ENCODE peak calls at places on chromosomes 3 and 15, in eight cellular contexts. X is HFF-Myc, A is hepatocyte, K is colonic mucosa, V is GM13977, O is thoracic aorta, R is astrocyte of the spinal cord, G is WTC11. P is an unnamed sample.

GRCh38 chr15:100910556-100910955 is 8.6 kb upstream of the LRRK1 start:
- DNase-seq in R (no peak), G (no peak), V (no peak), A (no peak), K (no peak), X (no peak), O (no peak), P (no peak)

GRCh38 chr3:21825684-21826083 is 74.7 kb upstream of the ZNF385D start:
- DNase-seq in X (no peak), A (no peak), K (no peak), R (no peak), O (no peak), V (no peak), G (no peak), P (no peak)

GRCh38 chr3:102180291-102180931 is 254.4 kb upstream of the ZPLD1 start:
- DNase-seq in V (no peak), O (no peak), R (peak), A (peak), X (no peak), G (no peak), K (no peak), P (no peak)

GRCh38 chr3:120129718-120130117 is 35.5 kb upstream of the GSK3B start:
- DNase-seq in K (no peak), X (no peak), G (no peak), O (no peak), V (no peak), R (peak), A (no peak), P (no peak)

GRCh38 chr15:73389971-73390544 is 21.3 kb upstream of the HCN4 start:
- DNase-seq in V (no peak), O (no peak), R (no peak), K (peak), X (no peak), G (no peak), A (no peak), P (no peak)

GRCh38 chr3:171851685-171852084 is 8.5 kb downstream of the TMEM212 start:
- DNase-seq in G (no peak), R (peak), K (no peak), X (no peak), A (peak), V (no peak), O (no peak), P (no peak)

GRCh38 chr15:58457466-58457965 is 25.7 kb downstream of the LIPC start:
- DNase-seq in G (no peak), O (no peak), V (peak), K (no peak), X (peak), R (peak), A (no peak), P (no peak)

GRCh38 chr3:152390647-152391046 is 121.9 kb downstream of the MBNL1 start:
- DNase-seq in V (no peak), O (no peak), G (no peak), K (no peak), R (no peak), X (no peak), A (no peak), P (no peak)

GRCh38 chr15:45180201-45180600 is 7.6 kb downstream of the SHF start:
- DNase-seq in K (no peak), R (peak), A (no peak), X (no peak), G (no peak), O (no peak), V (no peak), P (peak)

GRCh38 chr15:32853667-32854066 is 135.9 kb downstream of the GREM1 start:
- DNase-seq in G (no peak), K (no peak), A (no peak), X (no peak), O (no peak), R (no peak), V (no peak), P (no peak)

GRCh38 chr15:80773122-80773551 is 6.0 kb upstream of the CEMIP start:
- DNase-seq in K (no peak), V (no peak), O (no peak), R (peak), A (no peak), G (no peak), X (no peak), P (no peak)

GRCh38 chr3:171358171-171358890 is 101.9 kb downstream of the TNIK start:
- DNase-seq in R (no peak), X (no peak), O (no peak), V (no peak), G (no peak), K (peak), A (no peak), P (no peak)

GRCh38 chr3:196236169-196236568 is 19.8 kb downstream of the SLC51A start:
- DNase-seq in K (no peak), O (no peak), X (no peak), G (no peak), V (no peak), R (no peak), A (no peak), P (no peak)

GRCh38 chr3:58749948-58750347 is 83.4 kb upstream of the FAM3D start:
- DNase-seq in R (no peak), G (no peak), K (no peak), A (no peak), O (no peak), X (no peak), V (no peak), P (no peak)

GRCh38 chr15:31405200-31405929 is 78.7 kb downstream of the KLF13 start:
- DNase-seq in V (no peak), X (no peak), O (no peak), G (no peak), R (no peak), A (no peak), K (peak), P (no peak)

GRCh38 chr15:29911705-29912104 is 89.4 kb upstream of the TJP1 start:
- DNase-seq in G (no peak), A (no peak), R (no peak), O (no peak), V (no peak), K (no peak), X (no peak), P (no peak)

GRCh38 chr3:41317718-41318117 is 118.4 kb downstream of the CTNNB1 start:
- DNase-seq in X (no peak), R (peak), G (no peak), K (no peak), A (peak), V (no peak), O (no peak), P (no peak)

GRCh38 chr3:127454051-127454450 is 136.5 kb downstream of the TPRA1 start:
- DNase-seq in A (no peak), R (no peak), K (no peak), G (no peak), O (no peak), X (no peak), V (no peak), P (no peak)

GRCh38 chr15:87419341-87419740 is 837.2 kb downstream of the NTRK3 start:
- DNase-seq in V (no peak), A (no peak), R (no peak), X (no peak), K (no peak), G (no peak), O (no peak), P (no peak)

GRCh38 chr3:128210711-128211110 is 57.4 kb downstream of the EEFSEC start:
- DNase-seq in K (no peak), O (no peak), X (no peak), V (no peak), R (no peak), A (no peak), G (no peak), P (no peak)

GRCh38 chr3:11944052-11944673 is 60.0 kb upstream of the SYN2 start:
- DNase-seq in R (peak), O (no peak), K (peak), A (peak), G (peak), X (peak), V (no peak), P (no peak)

GRCh38 chr15:77634266-77634962 is 1.7 kb upstream of the LINGO1 start:
- DNase-seq in G (peak), X (no peak), V (peak), K (peak), A (peak), R (peak), O (no peak), P (peak)

GRCh38 chr15:65184305-65184943 is 718 bp downstream of the CLPX start:
- DNase-seq in V (peak), R (peak), G (peak), K (peak), O (no peak), X (no peak), A (peak), P (peak)

GRCh38 chr3:143236226-143236964 is 116.8 kb downstream of the CHST2 start:
- DNase-seq in X (no peak), V (peak), G (no peak), O (no peak), R (no peak), K (no peak), A (no peak), P (no peak)

GRCh38 chr15:100836501-100836900 is 43.1 kb upstream of the ALDH1A3 start:
- DNase-seq in X (no peak), G (no peak), V (no peak), A (no peak), R (no peak), K (no peak), O (no peak), P (no peak)

GRCh38 chr3:51295625-51296024 is 89.5 kb upstream of the MANF start:
- DNase-seq in X (no peak), V (peak), A (no peak), K (no peak), G (no peak), O (no peak), R (no peak), P (no peak)

GRCh38 chr15:63896336-63897115 is 62.8 kb upstream of the HERC1 start:
- DNase-seq in R (peak), X (no peak), K (peak), A (no peak), O (no peak), V (peak), G (no peak), P (no peak)

GRCh38 chr15:53416219-53416940 is 343.1 kb downstream of the WDR72 start:
- DNase-seq in V (no peak), A (no peak), G (no peak), R (no peak), X (no peak), O (no peak), K (no peak), P (no peak)

GRCh38 chr3:101809178-101810022 is 30.4 kb downstream of the NXPE3 start:
- DNase-seq in K (peak), O (no peak), G (no peak), A (peak), V (peak), R (peak), X (peak), P (no peak)

GRCh38 chr3:47536221-47536891 is 22.8 kb upstream of the ELP6 start:
- DNase-seq in G (no peak), K (no peak), X (no peak), O (no peak), R (no peak), A (no peak), V (no peak), P (no peak)

GRCh38 chr15:55960946-55961345 is 32.5 kb downstream of the NEDD4 start:
- DNase-seq in R (no peak), G (no peak), A (no peak), X (no peak), O (no peak), K (no peak), V (no peak), P (no peak)

GRCh38 chr15:58684036-58684700 is 65.3 kb downstream of the ADAM10 start:
- DNase-seq in G (no peak), K (no peak), A (no peak), V (no peak), X (no peak), O (no peak), R (no peak), P (no peak)

GRCh38 chr3:197564097-197564843 is 8.5 kb upstream of the BDH1 start:
- DNase-seq in G (no peak), A (no peak), V (no peak), X (peak), O (no peak), R (no peak), K (no peak), P (no peak)

GRCh38 chr3:49967307-49967706 is 27.4 kb downstream of the RBM6 start:
- DNase-seq in X (no peak), G (no peak), V (no peak), A (no peak), O (no peak), R (no peak), K (no peak), P (no peak)

GRCh38 chr3:126485956-126486884 is 10.5 kb upstream of the ZXDC start:
- DNase-seq in G (no peak), V (no peak), A (no peak), K (no peak), X (no peak), O (no peak), R (no peak), P (no peak)

GRCh38 chr3:53074761-53075742 is 29.2 kb upstream of the SFMBT1 start:
- DNase-seq in V (no peak), O (no peak), X (no peak), K (no peak), A (no peak), R (no peak), G (peak), P (no peak)

GRCh38 chr3:106239195-106239697 is 370.4 kb upstream of the CBLB start:
- DNase-seq in V (no peak), O (no peak), R (no peak), A (no peak), K (no peak), X (no peak), G (no peak), P (no peak)

GRCh38 chr15:70875001-70875782 is 17.0 kb downstream of the THAP10 start:
- DNase-seq in K (no peak), O (no peak), G (no peak), A (peak), X (no peak), R (peak), V (peak), P (no peak)

GRCh38 chr15:82943176-82943575 is 9.3 kb downstream of the HOMER2 start:
- DNase-seq in R (no peak), A (no peak), X (no peak), O (no peak), G (no peak), V (no peak), K (no peak), P (no peak)
- TF ChIP-seq CTCF in R (no peak), A (no peak), X (no peak), O (no peak), G (no peak), V (no peak), K (no peak), P (no peak)

DNA sequence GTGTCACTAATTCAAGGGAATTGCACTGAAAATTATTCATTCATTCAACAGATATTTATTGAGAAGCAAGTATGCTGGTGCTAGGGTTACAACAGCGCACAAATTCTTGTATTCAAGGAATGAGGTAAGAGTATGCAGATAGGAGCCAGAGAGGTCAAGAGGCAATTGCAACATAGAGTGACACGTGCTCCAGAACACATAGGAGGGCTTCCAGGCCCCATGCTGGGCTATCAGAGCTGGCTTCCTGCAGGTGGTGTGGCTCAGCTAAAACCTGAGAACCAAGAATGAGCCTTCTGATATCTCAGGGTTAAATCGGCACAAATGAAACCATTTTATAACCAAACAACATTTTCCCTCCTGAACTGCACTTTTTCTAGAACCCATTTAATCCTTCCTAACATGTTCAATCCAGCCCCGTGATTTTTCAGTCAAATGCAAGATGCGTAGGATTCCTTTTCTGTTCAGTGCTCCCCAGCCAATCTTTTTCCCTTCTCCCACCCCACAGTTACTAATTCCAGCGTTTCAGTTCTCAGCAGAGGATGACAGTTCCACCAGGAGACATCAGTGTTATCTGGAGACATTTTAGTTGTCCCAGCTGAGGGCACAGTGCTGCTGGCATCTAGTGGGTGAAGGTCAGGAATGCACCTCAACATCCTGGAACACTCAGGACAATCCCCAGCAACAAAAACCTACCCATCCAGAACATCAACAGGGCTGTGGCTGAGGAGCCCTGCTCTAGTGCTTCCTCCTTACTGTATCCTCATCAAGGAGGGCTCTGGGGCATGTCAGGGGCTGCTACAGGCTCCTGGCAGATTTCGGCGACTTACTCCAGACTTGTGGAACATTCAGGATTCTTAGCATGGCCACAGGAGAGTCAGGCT is 13.1 kb downstream of the CCR5AS start:
- DNase-seq in A (no peak), V (no peak), R (no peak), X (no peak), G (peak), O (no peak), K (no peak), P (no peak)
- TF ChIP-seq CTCF in A (no peak), V (no peak), R (no peak), X (no peak), G (no peak), O (no peak), K (no peak), P (no peak)

DNA sequence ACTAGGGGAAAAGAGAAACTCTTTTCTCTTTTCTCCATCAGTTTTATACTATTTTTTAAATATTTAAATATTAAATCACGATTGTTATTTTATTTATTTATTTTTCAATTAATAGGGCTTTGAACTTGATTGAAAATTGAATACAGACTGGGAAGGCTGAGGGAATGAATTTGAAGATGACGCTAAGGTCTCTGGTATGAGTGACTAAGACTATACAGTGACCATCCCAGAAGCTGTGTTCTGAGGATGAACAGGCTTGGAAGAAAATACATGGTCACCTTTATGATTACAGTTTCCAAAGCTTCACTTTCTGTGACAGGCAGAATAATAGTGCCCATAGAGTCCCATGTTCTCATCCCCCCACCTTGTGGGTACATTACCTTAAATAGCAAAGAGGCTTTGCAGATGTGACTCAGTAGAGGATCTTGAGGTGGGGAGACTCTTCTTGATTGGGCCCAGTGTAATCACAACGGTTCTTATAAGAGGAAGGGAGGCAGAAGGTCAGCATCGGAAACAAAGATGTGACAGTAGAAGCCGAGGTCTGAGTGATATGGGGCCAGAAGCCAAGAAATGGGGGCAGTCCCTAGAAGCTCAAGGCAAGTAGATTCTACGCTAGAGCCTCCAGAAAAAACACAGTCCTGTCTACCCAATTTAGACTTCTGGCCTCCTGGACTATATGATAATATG is 51.0 kb upstream of the LPP start:
- DNase-seq in G (no peak), K (no peak), V (no peak), A (no peak), R (no peak), X (no peak), O (no peak), P (no peak)
- TF ChIP-seq CTCF in G (no peak), K (no peak), V (no peak), A (no peak), R (no peak), X (no peak), O (no peak), P (no peak)

GRCh38 chr3:150603090-150603887 is at the start of gene SELENOT:
- DNase-seq in A (peak), R (peak), K (peak), V (peak), X (peak), O (peak), G (peak), P (peak)
- TF ChIP-seq CTCF in A (peak), R (peak), K (no peak), V (peak), X (peak), O (peak), G (no peak), P (no peak)

DNA sequence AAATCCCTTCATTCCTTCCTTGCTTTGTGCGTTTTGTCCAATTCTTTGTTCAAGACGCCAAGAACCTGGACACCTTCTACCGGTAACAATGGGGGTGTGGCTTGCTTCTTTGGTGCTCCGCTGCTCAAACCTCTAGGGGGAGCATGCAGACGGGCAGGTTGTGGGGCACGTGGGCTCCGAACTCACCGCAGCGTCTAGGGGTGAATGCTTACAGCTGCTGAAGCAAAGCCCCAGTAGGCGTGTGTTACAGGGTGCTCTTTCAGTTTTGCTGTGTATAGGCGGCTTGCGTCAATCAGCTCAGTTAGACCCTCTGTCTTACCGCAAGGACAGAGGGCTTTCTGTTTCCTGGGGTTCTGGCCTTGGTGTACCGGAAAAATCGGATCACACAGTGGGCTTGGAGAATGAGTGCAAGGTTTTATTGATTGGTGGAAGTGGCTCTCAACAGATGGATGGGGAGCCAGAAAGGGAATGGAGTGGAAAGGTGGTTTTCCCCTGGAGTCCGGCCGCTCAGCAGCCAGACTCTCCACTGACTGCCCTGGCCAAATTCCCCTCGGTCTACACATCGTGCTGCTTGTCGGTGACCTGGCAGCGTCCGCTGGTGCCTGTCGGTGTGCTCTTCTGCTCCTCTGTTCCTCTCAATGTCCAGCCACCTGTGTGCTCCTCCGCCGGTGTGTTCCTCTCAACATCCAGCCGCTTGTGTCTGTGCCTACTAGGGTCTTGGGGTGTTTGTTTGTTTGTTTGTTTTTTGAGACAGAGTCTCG is 1.2 kb upstream of the LRRC34 start:
- DNase-seq in R (no peak), X (no peak), A (peak), G (peak), K (peak), O (no peak), V (peak), P (peak)
- TF ChIP-seq CTCF in R (peak), X (peak), A (peak), G (no peak), K (peak), O (no peak), V (peak), P (peak)

GRCh38 chr15:42154576-42155355 is 1.7 kb downstream of the PLA2G4F start:
- DNase-seq in G (no peak), A (no peak), V (no peak), O (no peak), K (no peak), X (no peak), R (no peak), P (no peak)

GRCh38 chr15:42155546-42156265 is 730 bp downstream of the PLA2G4F start:
- DNase-seq in A (peak), X (no peak), R (no peak), K (peak), G (no peak), O (no peak), V (no peak), P (no peak)

GRCh38 chr15:42157381-42157780 is 945 bp upstream of the PLA2G4F start:
- DNase-seq in K (no peak), O (no peak), A (no peak), G (no peak), V (no peak), R (no peak), X (no peak), P (no peak)

GRCh38 chr15:42157981-42158765 is 1.7 kb upstream of the PLA2G4F start:
- DNase-seq in X (no peak), G (no peak), A (no peak), K (no peak), V (no peak), O (no peak), R (peak), P (no peak)

GRCh38 chr15:42156266-42156922 is at the start of gene PLA2G4F:
- DNase-seq in O (no peak), V (no peak), A (peak), R (no peak), X (no peak), G (no peak), K (peak), P (no peak)
- TF ChIP-seq CTCF in O (no peak), V (no peak), A (no peak), R (no peak), X (no peak), G (no peak), K (no peak), P (no peak)

P was measured in CD8-positive, alpha-beta T cell.